ENCODE peak calls at places on chromosomes 2 and 18, in six cellular contexts. W is transverse colon, C is cardiac fibroblast, N is choroid plexus epithelial cell, H is foreskin fibroblast, V is esophagus squamous epithelium. X is an unnamed sample.

GRCh38 chr2:172329404-172330059 is 97.9 kb upstream of the ITGA6 start:
- DNase-seq in W (peak; percentile 68), V (no peak), N (no peak), H (no peak), C (peak; percentile 14), X (no peak)

GRCh38 chr2:64201086-64201627 is 56.9 kb upstream of the PELI1 start:
- DNase-seq in N (peak; percentile 55), W (no peak), V (no peak), H (no peak), C (peak; percentile 54), X (peak; percentile 33)

GRCh38 chr2:179440642-179441251 is 176.1 kb upstream of the SESTD1 start:
- DNase-seq in C (peak; percentile 55), N (peak; percentile 71), W (no peak), V (no peak), H (no peak), X (peak; percentile 65)

GRCh38 chr18:79121746-79122474 is 52.7 kb downstream of the ATP9B start:
- DNase-seq in N (peak; percentile 65), W (no peak), H (no peak), V (no peak), C (peak; percentile 24), X (peak; percentile 36)

GRCh38 chr2:48448274-48449061 is 81.5 kb upstream of the STON1 start:
- DNase-seq in C (peak; percentile 93), N (peak; percentile 95), V (no peak), H (peak; percentile 69), W (no peak), X (peak; percentile 93)

GRCh38 chr2:22600166-22600565 is 784.8 kb upstream of the KLHL29 start:
- DNase-seq in N (no peak), C (no peak), W (no peak), V (no peak), H (no peak), X (no peak)

GRCh38 chr2:194545978-194546377 is 1111.0 kb upstream of the SLC39A10 start:
- DNase-seq in H (no peak), N (peak; percentile 34), V (no peak), W (no peak), C (peak; percentile 3), X (peak; percentile 15)

GRCh38 chr2:84970266-84970955 is 550 bp upstream of the KCMF1 start:
- DNase-seq in W (peak; percentile 74), V (peak; percentile 8), C (peak; percentile 53), N (peak; percentile 63), H (peak; percentile 20), X (peak; percentile 43)

GRCh38 chr2:23614701-23615100 is 229.7 kb downstream of the KLHL29 start:
- DNase-seq in C (no peak), V (no peak), H (no peak), W (no peak), N (no peak), X (no peak)

GRCh38 chr2:165013944-165014619 is 58.8 kb upstream of the SLC38A11 start:
- DNase-seq in W (no peak), V (no peak), N (no peak), C (no peak), H (no peak), X (no peak)

GRCh38 chr2:169507698-169508097 is 1.8 kb upstream of the KLHL41 start:
- DNase-seq in H (peak; percentile 26), N (peak; percentile 84), V (no peak), C (peak; percentile 64), W (no peak), X (peak; percentile 79)

GRCh38 chr2:206764673-206765241 is 371 bp downstream of the MDH1B start:
- DNase-seq in V (no peak), N (no peak), H (no peak), W (no peak), C (no peak), X (no peak)

GRCh38 chr18:75066936-75067335 is 142.0 kb downstream of the PTGR3 start:
- DNase-seq in H (no peak), N (no peak), V (no peak), W (no peak), C (no peak), X (no peak)

GRCh38 chr2:65364986-65365733 is 67.2 kb downstream of the SPRED2 start:
- DNase-seq in H (no peak), N (no peak), C (no peak), W (no peak), V (no peak), X (no peak)
- H3K4me3 ChIP-seq in H (no peak overlapping the region), N (peak overlapping the region; percentile 50), C (no peak overlapping the region), W (no peak overlapping the region), V (no peak overlapping the region), X (no peak overlapping the region)

GRCh38 chr18:65706646-65707045 is 44.2 kb upstream of the CDH7 start:
- DNase-seq in N (no peak), H (no peak), C (no peak), W (no peak), V (no peak), X (no peak)
- TF ChIP-seq CTCF in N (no peak), H (no peak), C (no peak), W (no peak), V (no peak), X (no peak)

DNA sequence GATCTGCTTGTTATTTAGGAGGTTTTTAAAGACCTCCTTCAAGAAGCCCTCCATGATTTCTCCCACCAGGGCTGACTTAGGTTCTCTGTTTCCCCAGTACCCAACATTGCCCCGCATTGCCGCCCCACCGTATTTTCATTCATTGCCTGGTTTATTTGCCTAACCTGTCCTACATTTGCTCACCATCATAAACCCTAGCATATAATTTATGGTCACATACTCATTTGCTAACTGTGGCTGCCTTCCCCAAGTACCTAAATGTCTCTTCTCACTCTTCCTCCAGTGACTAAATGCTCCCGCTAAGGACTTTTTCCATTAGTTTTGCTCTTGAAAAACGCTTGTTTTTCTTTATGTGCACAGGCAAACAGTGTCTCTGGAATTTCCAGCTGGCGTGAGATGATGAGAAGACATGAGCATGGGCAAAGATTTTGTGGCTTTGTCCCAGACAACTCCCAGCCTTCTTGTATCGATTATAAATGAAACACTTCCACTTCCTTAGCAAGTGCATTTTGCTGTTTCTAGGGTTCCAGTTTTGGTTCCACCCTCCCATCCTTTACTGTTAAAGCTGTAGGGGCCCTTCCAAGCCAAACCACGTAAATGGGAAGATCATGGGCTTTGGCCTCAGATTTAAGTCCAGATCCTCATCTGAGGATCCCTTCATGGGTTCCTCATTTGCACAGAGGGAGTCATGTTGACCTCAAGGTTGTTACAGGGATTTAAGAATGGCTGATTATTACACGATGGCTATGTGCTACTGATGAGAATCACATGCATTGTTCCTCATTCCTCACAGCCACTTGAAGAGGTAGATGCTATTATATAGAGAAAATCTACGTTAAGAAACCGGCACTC is 21.0 kb upstream of the ARMC9 start:
- DNase-seq in C (no peak), V (no peak), N (no peak), W (no peak), H (no peak), X (no peak)
- H3K4me3 ChIP-seq in C (no peak overlapping the region), V (no peak overlapping the region), N (no peak overlapping the region), W (no peak overlapping the region), H (no peak overlapping the region), X (no peak overlapping the region)

GRCh38 chr2:199740111-199740428 is 110.9 kb downstream of the FTCDNL1 start:
- DNase-seq in N (no peak), C (no peak), V (no peak), W (no peak), H (no peak), X (no peak)
- TF ChIP-seq CTCF in N (no peak), C (no peak), V (no peak), W (no peak), H (no peak), X (no peak)

GRCh38 chr18:34971313-34971712 is 69.9 kb upstream of the MAPRE2 start:
- DNase-seq in H (peak; percentile 48), C (peak; percentile 14), W (no peak), N (peak; percentile 67), V (no peak), X (peak; percentile 17)

GRCh38 chr18:34965108-34965507 is 76.1 kb upstream of the MAPRE2 start:
- DNase-seq in V (no peak), N (no peak), C (no peak), H (no peak), W (no peak), X (no peak)

GRCh38 chr18:34972765-34973414 is 68.3 kb upstream of the MAPRE2 start:
- DNase-seq in N (no peak), V (no peak), H (no peak), C (no peak), W (no peak), X (no peak)

GRCh38 chr18:34965511-34965910 is 75.7 kb upstream of the MAPRE2 start:
- DNase-seq in C (no peak), V (no peak), H (no peak), W (no peak), N (no peak), X (no peak)

GRCh38 chr18:34970106-34970505 is 71.1 kb upstream of the MAPRE2 start:
- DNase-seq in W (no peak), N (peak; percentile 81), C (no peak), H (peak; percentile 43), V (no peak), X (peak; percentile 27)
- H3K4me3 ChIP-seq in W (no peak overlapping the region), N (no peak overlapping the region), C (no peak overlapping the region), H (no peak overlapping the region), V (no peak overlapping the region), X (no peak overlapping the region)

GRCh38 chr18:34224423-34225217 is at the start of gene NOL4:
- DNase-seq in V (no peak), N (peak; percentile 2), H (no peak), W (peak; percentile 60), C (peak; percentile 0), X (no peak)
- TF ChIP-seq CTCF in V (no peak), N (peak; percentile 14), H (no peak), W (peak; percentile 26), C (no peak), X (no peak)

DNA sequence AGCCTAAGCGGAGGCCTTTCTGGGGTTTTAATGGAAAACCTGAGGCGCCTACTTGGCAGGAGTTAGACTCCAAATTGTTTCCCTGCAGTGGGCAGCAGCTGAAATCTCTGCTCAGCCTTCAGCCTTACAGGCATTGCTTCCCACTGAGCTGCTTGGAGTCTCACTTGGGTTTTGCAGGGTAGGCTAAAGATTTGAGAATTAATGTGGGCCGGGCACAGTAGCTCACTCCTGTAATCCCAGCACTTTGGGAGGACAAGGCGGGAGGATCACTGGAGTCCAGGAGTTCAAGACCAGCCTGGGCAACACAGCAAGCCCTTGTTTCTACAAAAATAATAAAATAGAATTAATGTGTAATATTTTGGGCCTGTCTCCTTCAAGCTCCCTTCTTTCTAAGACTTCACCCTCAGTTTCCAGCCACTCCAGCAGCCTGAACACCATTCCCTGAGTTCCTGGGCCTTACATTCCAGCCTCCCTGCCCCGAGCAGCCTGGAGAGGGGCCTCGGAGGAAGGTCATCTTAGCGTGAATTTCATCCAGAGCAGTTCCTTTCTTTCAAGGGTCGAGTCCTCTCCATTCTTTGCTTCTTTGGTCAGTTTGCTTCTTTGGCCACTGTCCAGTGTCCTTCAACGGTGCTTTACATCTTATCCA is 9.1 kb upstream of the RAB17 start:
- DNase-seq in V (no peak), W (no peak), H (no peak), N (no peak), C (no peak), X (no peak)
- H3K4me3 ChIP-seq in V (no peak overlapping the region), W (no peak overlapping the region), H (peak overlapping the region; percentile 31), N (peak overlapping the region; percentile 22), C (no peak overlapping the region), X (no peak overlapping the region)

GRCh38 chr2:529425-529824 is 147.8 kb downstream of the TMEM18 start:
- DNase-seq in H (no peak), V (no peak), W (no peak), N (peak; percentile 77), C (peak; percentile 14), X (peak; percentile 20)
- TF ChIP-seq CTCF in H (peak; percentile 13), V (peak; percentile 36), W (no peak), N (peak; percentile 60), C (no peak), X (no peak)

X was measured in fibroblast of pulmonary artery.